ENCODE peak calls at places on chromosomes 13 and 19, in six cellular contexts. One of them, this sample, is unnamed.

GRCh38 chr13:91108315-91108714 is 239.2 kb upstream of the MIR17HG start:
- DNase-seq in psoas muscle: no peak
- DNase-seq in foreskin fibroblast: no peak
- DNase-seq in lower leg skin: no peak
- DNase-seq in GM13977: no peak
- DNase-seq in thoracic aorta: no peak
- DNase-seq in this sample: no peak

GRCh38 chr13:26951581-26952177 is 191.1 kb upstream of the GPR12 start:
- DNase-seq in psoas muscle: no peak
- DNase-seq in foreskin fibroblast: no peak
- DNase-seq in lower leg skin: no peak
- DNase-seq in thoracic aorta: no peak
- DNase-seq in GM13977: no peak
- DNase-seq in this sample: no peak

GRCh38 chr19:29966594-29967249 is 24.7 kb downstream of the URI1 start:
- DNase-seq in foreskin fibroblast: no peak
- DNase-seq in thoracic aorta: no peak
- DNase-seq in lower leg skin: no peak
- DNase-seq in GM13977: no peak
- DNase-seq in psoas muscle: no peak
- DNase-seq in this sample: no peak

GRCh38 chr13:27319404-27319803 is 48.8 kb downstream of the RASL11A start:
- DNase-seq in foreskin fibroblast: no peak
- DNase-seq in lower leg skin: peak; percentile 12
- DNase-seq in thoracic aorta: no peak
- DNase-seq in GM13977: no peak
- DNase-seq in psoas muscle: no peak
- DNase-seq in this sample: no peak

GRCh38 chr19:42252365-42253244 is 2.3 kb downstream of the ERF start:
- DNase-seq in psoas muscle: no peak
- DNase-seq in GM13977: no peak
- DNase-seq in lower leg skin: peak; percentile 92
- DNase-seq in foreskin fibroblast: peak; percentile 64
- DNase-seq in thoracic aorta: no peak
- DNase-seq in this sample: no peak

GRCh38 chr13:89951341-89951740 is 1396.1 kb upstream of the MIR17HG start:
- DNase-seq in foreskin fibroblast: no peak
- DNase-seq in psoas muscle: no peak
- DNase-seq in thoracic aorta: no peak
- DNase-seq in lower leg skin: no peak
- DNase-seq in GM13977: no peak
- DNase-seq in this sample: no peak

GRCh38 chr19:6030214-6030507 is 52.2 kb upstream of the RANBP3 start:
- DNase-seq in psoas muscle: no peak
- DNase-seq in foreskin fibroblast: peak; percentile 70
- DNase-seq in lower leg skin: no peak
- DNase-seq in GM13977: no peak
- DNase-seq in thoracic aorta: no peak
- DNase-seq in this sample: no peak

GRCh38 chr13:74891610-74892009 is 590.4 kb downstream of the TBC1D4 start:
- DNase-seq in GM13977: no peak
- DNase-seq in psoas muscle: no peak
- DNase-seq in lower leg skin: no peak
- DNase-seq in foreskin fibroblast: peak; percentile 55
- DNase-seq in thoracic aorta: no peak
- DNase-seq in this sample: no peak

GRCh38 chr19:45200614-45201013 is 22.0 kb downstream of the BLOC1S3 start:
- DNase-seq in GM13977: no peak
- DNase-seq in psoas muscle: no peak
- DNase-seq in lower leg skin: no peak
- DNase-seq in foreskin fibroblast: peak; percentile 51
- DNase-seq in thoracic aorta: no peak
- DNase-seq in this sample: no peak
- TF ChIP-seq CTCF in GM13977: no peak
- TF ChIP-seq CTCF in psoas muscle: peak; percentile 38
- TF ChIP-seq CTCF in lower leg skin: no peak
- TF ChIP-seq CTCF in foreskin fibroblast: peak; percentile 39
- TF ChIP-seq CTCF in thoracic aorta: no peak
- TF ChIP-seq CTCF in this sample: peak; percentile 25

DNA sequence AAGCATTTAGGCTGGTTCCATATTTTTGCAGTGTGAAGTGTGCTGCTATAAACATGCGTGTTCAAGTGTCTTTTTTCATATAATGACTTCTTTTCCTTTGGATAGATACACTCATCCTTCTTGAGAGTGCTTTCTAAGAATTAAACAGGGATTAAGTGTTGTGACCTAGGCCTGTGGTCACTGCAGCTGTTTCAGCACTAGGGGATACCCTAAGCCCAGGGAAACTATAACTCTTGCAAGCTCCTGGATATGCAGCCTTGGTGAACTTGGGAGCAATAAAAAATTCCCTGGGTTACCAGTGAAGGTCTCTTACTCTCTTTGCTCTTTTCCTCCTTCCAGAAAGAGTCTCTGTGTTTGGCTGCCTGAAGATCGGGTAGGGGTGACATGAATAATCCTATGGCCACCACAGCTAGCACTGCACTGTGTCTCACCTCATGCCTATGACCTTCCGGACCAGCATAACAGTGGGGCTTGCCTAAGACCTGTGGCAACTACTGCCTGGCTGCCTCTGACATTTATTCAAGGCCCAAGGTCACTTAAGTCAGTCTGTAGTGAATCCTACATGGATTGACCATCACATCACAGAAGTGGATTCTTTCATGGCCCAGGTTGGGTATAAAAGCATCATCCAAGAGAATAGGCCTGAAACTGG is 799.7 kb downstream of the DACH1 start:
- DNase-seq in psoas muscle: no peak
- DNase-seq in lower leg skin: no peak
- DNase-seq in GM13977: no peak
- DNase-seq in foreskin fibroblast: no peak
- DNase-seq in thoracic aorta: no peak
- DNase-seq in this sample: no peak
- TF ChIP-seq CTCF in psoas muscle: no peak
- TF ChIP-seq CTCF in lower leg skin: no peak
- TF ChIP-seq CTCF in GM13977: no peak
- TF ChIP-seq CTCF in foreskin fibroblast: no peak
- TF ChIP-seq CTCF in thoracic aorta: no peak
- TF ChIP-seq CTCF in this sample: no peak

GRCh38 chr13:44803390-44803789 is 185.9 kb downstream of the NUFIP1 start:
- DNase-seq in GM13977: no peak
- DNase-seq in lower leg skin: peak; percentile 59
- DNase-seq in psoas muscle: no peak
- DNase-seq in foreskin fibroblast: no peak
- DNase-seq in thoracic aorta: no peak
- DNase-seq in this sample: no peak

GRCh38 chr13:44797685-44798084 is 191.6 kb downstream of the NUFIP1 start:
- DNase-seq in thoracic aorta: no peak
- DNase-seq in GM13977: no peak
- DNase-seq in lower leg skin: no peak
- DNase-seq in psoas muscle: no peak
- DNase-seq in foreskin fibroblast: no peak
- DNase-seq in this sample: no peak

GRCh38 chr13:44800626-44801025 is 188.6 kb downstream of the NUFIP1 start:
- DNase-seq in psoas muscle: no peak
- DNase-seq in GM13977: no peak
- DNase-seq in foreskin fibroblast: no peak
- DNase-seq in thoracic aorta: no peak
- DNase-seq in lower leg skin: peak; percentile 56
- DNase-seq in this sample: no peak

GRCh38 chr13:44805623-44806022 is 183.6 kb downstream of the NUFIP1 start:
- DNase-seq in lower leg skin: peak; percentile 60
- DNase-seq in foreskin fibroblast: no peak
- DNase-seq in GM13977: no peak
- DNase-seq in psoas muscle: no peak
- DNase-seq in thoracic aorta: no peak
- DNase-seq in this sample: no peak

GRCh38 chr13:44801990-44802389 is 187.3 kb downstream of the NUFIP1 start:
- DNase-seq in lower leg skin: peak; percentile 25
- DNase-seq in foreskin fibroblast: peak; percentile 84
- DNase-seq in thoracic aorta: no peak
- DNase-seq in psoas muscle: no peak
- DNase-seq in GM13977: no peak
- DNase-seq in this sample: no peak
- TF ChIP-seq CTCF in lower leg skin: no peak
- TF ChIP-seq CTCF in foreskin fibroblast: no peak
- TF ChIP-seq CTCF in thoracic aorta: no peak
- TF ChIP-seq CTCF in psoas muscle: no peak
- TF ChIP-seq CTCF in GM13977: no peak
- TF ChIP-seq CTCF in this sample: no peak

GRCh38 chr19:38933544-38933943 is 2.8 kb downstream of the MRPS12 start:
- DNase-seq in thoracic aorta: no peak
- DNase-seq in GM13977: no peak
- DNase-seq in foreskin fibroblast: no peak
- DNase-seq in psoas muscle: no peak
- DNase-seq in lower leg skin: no peak
- DNase-seq in this sample: no peak

GRCh38 chr19:38929929-38930775 is at the start of gene SARS2:
- DNase-seq in thoracic aorta: peak; percentile 64
- DNase-seq in foreskin fibroblast: peak; percentile 86
- DNase-seq in lower leg skin: peak; percentile 98
- DNase-seq in psoas muscle: peak; percentile 92
- DNase-seq in GM13977: peak; percentile 97
- DNase-seq in this sample: peak; percentile 99

GRCh38 chr19:38930776-38931761 is at the start of gene MRPS12:
- DNase-seq in foreskin fibroblast: peak; percentile 98
- DNase-seq in psoas muscle: peak; percentile 97
- DNase-seq in thoracic aorta: peak; percentile 95
- DNase-seq in lower leg skin: peak; percentile 100
- DNase-seq in GM13977: peak; percentile 99
- DNase-seq in this sample: peak; percentile 100

GRCh38 chr19:38928406-38929001 is 2.1 kb downstream of the SARS2 start:
- DNase-seq in lower leg skin: no peak
- DNase-seq in psoas muscle: no peak
- DNase-seq in foreskin fibroblast: no peak
- DNase-seq in thoracic aorta: no peak
- DNase-seq in GM13977: no peak
- DNase-seq in this sample: no peak

DNA sequence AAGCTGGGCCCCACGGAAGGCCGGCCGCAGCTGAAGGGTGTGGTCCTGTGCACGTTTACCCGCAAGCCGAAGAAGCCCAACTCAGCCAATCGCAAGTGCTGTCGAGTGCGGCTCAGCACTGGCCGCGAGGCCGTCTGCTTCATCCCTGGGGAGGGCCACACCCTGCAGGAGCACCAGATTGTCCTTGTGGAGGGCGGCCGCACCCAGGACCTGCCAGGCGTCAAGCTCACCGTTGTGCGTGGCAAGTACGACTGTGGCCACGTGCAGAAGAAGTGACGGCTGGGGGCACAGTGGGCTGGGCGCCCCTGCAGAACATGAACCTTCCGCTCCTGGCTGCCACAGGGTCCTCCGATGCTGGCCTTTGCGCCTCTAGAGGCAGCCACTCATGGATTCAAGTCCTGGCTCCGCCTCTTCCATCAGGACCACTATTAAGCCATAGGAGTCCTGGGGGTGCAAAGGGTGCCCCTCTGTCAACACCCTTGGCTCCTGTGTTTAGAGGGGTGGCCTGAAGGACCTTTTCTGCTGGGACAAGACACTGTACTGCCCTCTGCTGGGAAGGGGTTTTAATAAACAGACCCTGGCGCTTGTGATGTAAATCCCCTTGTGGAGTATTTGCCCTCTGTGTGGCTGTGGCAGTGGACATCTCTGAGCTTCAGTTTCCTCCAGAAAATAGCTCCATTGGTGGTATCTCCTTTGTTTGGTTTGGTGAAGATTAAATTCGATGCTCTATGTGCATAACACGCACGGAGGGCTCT is 1.9 kb downstream of the MRPS12 start:
- DNase-seq in psoas muscle: no peak
- DNase-seq in GM13977: peak; percentile 52
- DNase-seq in thoracic aorta: no peak
- DNase-seq in foreskin fibroblast: no peak
- DNase-seq in lower leg skin: no peak
- DNase-seq in this sample: no peak
- TF ChIP-seq CTCF in psoas muscle: peak; percentile 29
- TF ChIP-seq CTCF in GM13977: peak; percentile 52
- TF ChIP-seq CTCF in thoracic aorta: no peak
- TF ChIP-seq CTCF in foreskin fibroblast: peak; percentile 24
- TF ChIP-seq CTCF in lower leg skin: no peak
- TF ChIP-seq CTCF in this sample: no peak

DNA sequence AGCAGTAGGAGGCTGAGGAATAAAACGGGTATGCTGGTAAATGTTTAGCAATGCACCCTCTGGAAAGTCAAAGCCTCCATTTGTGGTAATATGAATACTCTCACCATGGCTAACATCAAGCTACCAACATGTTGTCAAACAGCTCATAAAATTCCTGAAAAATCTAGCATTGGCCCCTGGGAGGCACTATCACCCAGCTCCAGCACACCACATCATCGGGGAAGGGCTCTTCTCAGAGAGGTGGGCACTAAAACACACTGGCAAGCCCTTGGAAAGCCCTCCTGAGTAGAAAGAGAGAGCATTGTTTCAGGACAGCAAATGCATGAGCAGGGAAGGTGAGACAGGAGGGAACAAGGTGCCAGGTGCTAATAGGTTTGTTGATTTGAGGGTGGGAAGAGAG is 53.9 kb upstream of the FLT1 start:
- DNase-seq in foreskin fibroblast: no peak
- DNase-seq in thoracic aorta: no peak
- DNase-seq in lower leg skin: no peak
- DNase-seq in psoas muscle: no peak
- DNase-seq in GM13977: no peak
- DNase-seq in this sample: no peak
- TF ChIP-seq CTCF in foreskin fibroblast: no peak
- TF ChIP-seq CTCF in thoracic aorta: no peak
- TF ChIP-seq CTCF in lower leg skin: no peak
- TF ChIP-seq CTCF in psoas muscle: no peak
- TF ChIP-seq CTCF in GM13977: no peak
- TF ChIP-seq CTCF in this sample: no peak

GRCh38 chr13:107124730-107125129 is 556.8 kb upstream of the ARGLU1 start:
- DNase-seq in psoas muscle: no peak
- DNase-seq in GM13977: no peak
- DNase-seq in foreskin fibroblast: no peak
- DNase-seq in thoracic aorta: no peak
- DNase-seq in lower leg skin: no peak
- DNase-seq in this sample: no peak

GRCh38 chr13:107119989-107120881 is 552.3 kb upstream of the ARGLU1 start:
- DNase-seq in GM13977: no peak
- DNase-seq in foreskin fibroblast: no peak
- DNase-seq in thoracic aorta: no peak
- DNase-seq in lower leg skin: no peak
- DNase-seq in psoas muscle: no peak
- DNase-seq in this sample: no peak

GRCh38 chr13:107121793-107122192 is 553.9 kb upstream of the ARGLU1 start:
- DNase-seq in thoracic aorta: no peak
- DNase-seq in GM13977: no peak
- DNase-seq in psoas muscle: no peak
- DNase-seq in foreskin fibroblast: no peak
- DNase-seq in lower leg skin: no peak
- DNase-seq in this sample: no peak

DNA sequence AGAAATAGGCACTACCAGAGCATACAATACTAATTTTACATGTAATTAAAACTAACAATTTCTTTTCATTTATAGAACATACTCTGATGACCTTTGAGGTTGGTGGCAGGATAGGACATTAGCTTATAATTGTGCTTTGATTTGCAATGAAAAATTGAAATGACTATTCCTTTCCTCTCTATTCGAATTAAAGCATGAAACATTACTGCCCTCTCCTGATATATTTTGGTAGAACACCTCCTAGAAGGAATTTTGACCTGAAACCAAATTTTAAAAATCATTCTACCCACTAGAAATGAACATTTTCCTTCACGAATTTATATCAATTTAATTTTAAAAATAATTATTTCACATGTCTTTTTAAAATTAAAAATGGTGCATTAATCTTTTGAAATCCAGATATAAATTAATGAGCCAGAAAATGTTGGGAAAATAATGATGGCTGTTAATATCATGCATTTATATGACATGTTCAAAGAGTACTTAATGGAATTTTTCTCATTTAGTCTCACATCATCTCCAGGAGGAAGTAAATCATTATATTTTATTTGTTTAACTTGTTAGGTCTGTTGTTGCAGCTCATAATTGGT is 556.3 kb upstream of the ARGLU1 start:
- DNase-seq in thoracic aorta: no peak
- DNase-seq in psoas muscle: no peak
- DNase-seq in GM13977: no peak
- DNase-seq in foreskin fibroblast: no peak
- DNase-seq in lower leg skin: no peak
- DNase-seq in this sample: no peak
- TF ChIP-seq CTCF in thoracic aorta: peak; percentile 75
- TF ChIP-seq CTCF in psoas muscle: peak; percentile 49
- TF ChIP-seq CTCF in GM13977: peak; percentile 34
- TF ChIP-seq CTCF in foreskin fibroblast: peak; percentile 38
- TF ChIP-seq CTCF in lower leg skin: no peak
- TF ChIP-seq CTCF in this sample: peak; percentile 52

This sample was measured in esophagus muscularis mucosa.